ENCODE peak calls at places on chromosome 6, in eight cellular contexts. V is neuronal stem cell, K is Peyer's patch, T is GM12878, G is left ventricle myocardium inferior, M is body of pancreas, N is OCI-LY7, B is SJCRH30. J is an unnamed sample. For H3K4me1, the result is how much of the 10 kb centered on the place peaks cover.

GRCh38 chr6:64777941-64778785 is 928.9 kb downstream of the EYS start:
- DNase-seq in G (no peak), N (no peak), V (no peak), M (no peak), B (no peak), K (no peak), T (no peak), J (no peak)

GRCh38 chr6:139181236-139181635 is 46.4 kb downstream of the HECA start:
- DNase-seq in G (no peak), K (no peak), N (no peak), M (no peak), B (no peak), V (no peak), T (no peak), J (no peak)

GRCh38 chr6:42363906-42364859 is 87.5 kb downstream of the TRERF1 start:
- DNase-seq in V (no peak), M (no peak), N (no peak), T (no peak), G (no peak), K (no peak), B (no peak), J (no peak)

GRCh38 chr6:100880149-100880900 is 804 bp downstream of the ASCC3 start:
- DNase-seq in N (no peak), B (no peak), G (no peak), V (no peak), M (peak), T (no peak), K (no peak), J (no peak)

GRCh38 chr6:113616875-113617274 is 240.3 kb upstream of the MARCKS start:
- DNase-seq in M (no peak), N (no peak), T (no peak), G (no peak), B (no peak), K (no peak), V (no peak), J (no peak)

GRCh38 chr6:158914923-158915322 is 85.1 kb downstream of the RSPH3 start:
- DNase-seq in B (no peak), G (no peak), V (no peak), M (no peak), T (no peak), K (no peak), N (no peak), J (no peak)

GRCh38 chr6:150471276-150471675 is 102.5 kb downstream of the IYD start:
- DNase-seq in M (no peak), G (no peak), V (no peak), B (no peak), N (no peak), T (no peak), K (no peak), J (no peak)

GRCh38 chr6:80425089-80425823 is 318.8 kb downstream of the BCKDHB start:
- DNase-seq in M (no peak), N (no peak), K (no peak), V (no peak), G (no peak), T (no peak), B (peak), J (no peak)

GRCh38 chr6:11950109-11950508 is 62.0 kb upstream of the HIVEP1 start:
- DNase-seq in G (no peak), N (no peak), B (no peak), V (no peak), K (no peak), T (no peak), M (no peak), J (no peak)

GRCh38 chr6:112579601-112580000 is 232.5 kb downstream of the RFPL4B start:
- DNase-seq in K (no peak), N (no peak), V (no peak), M (no peak), B (no peak), G (no peak), T (no peak), J (no peak)

GRCh38 chr6:33995046-33995872 is 150.6 kb downstream of the GRM4 start:
- DNase-seq in V (no peak), N (no peak), B (no peak), K (peak), T (no peak), M (peak), G (no peak), J (no peak)

GRCh38 chr6:45898941-45899682 is 116.5 kb downstream of the CLIC5 start:
- DNase-seq in V (no peak), B (peak), K (no peak), N (no peak), M (no peak), T (no peak), G (no peak), J (no peak)

GRCh38 chr6:160293844-160294243 is 35.2 kb upstream of the SLC22A2 start:
- DNase-seq in M (no peak), B (peak), G (no peak), V (no peak), N (no peak), T (no peak), K (no peak), J (no peak)

GRCh38 chr6:4369616-4370015 is 234.2 kb upstream of the ECI2 start:
- DNase-seq in K (no peak), T (no peak), N (no peak), B (peak), G (no peak), V (no peak), M (no peak), J (no peak)

GRCh38 chr6:45472383-45472782 is 94.6 kb upstream of the SUPT3H start:
- DNase-seq in K (no peak), G (no peak), V (no peak), M (no peak), T (no peak), B (peak), N (no peak), J (no peak)

GRCh38 chr6:35497571-35498406 is 910 bp upstream of the TEAD3 start:
- DNase-seq in K (peak), V (peak), G (peak), B (peak), M (peak), N (peak), T (no peak), J (peak)

GRCh38 chr6:163262080-163262479 is 152.4 kb upstream of the QKI start:
- DNase-seq in V (no peak), T (no peak), M (no peak), B (no peak), K (no peak), G (no peak), N (no peak), J (no peak)
- H3K27ac ChIP-seq in V (no peak), T (no peak), M (no peak), B (no peak), K (no peak), G (peak), N (no peak), J (no peak)

GRCh38 chr6:166245148-166245547 is 63.0 kb downstream of the PRR18 start:
- DNase-seq in V (no peak), B (no peak), N (no peak), G (no peak), T (no peak), M (no peak), K (no peak), J (no peak)

GRCh38 chr6:166240889-166241288 is 67.3 kb downstream of the PRR18 start:
- DNase-seq in V (no peak), N (no peak), G (no peak), T (no peak), M (no peak), B (no peak), K (no peak), J (no peak)

GRCh38 chr6:166241974-166242373 is 66.2 kb downstream of the PRR18 start:
- DNase-seq in V (no peak), M (no peak), G (no peak), K (no peak), T (no peak), N (no peak), B (no peak), J (no peak)

GRCh38 chr6:166242888-166243287 is 65.3 kb downstream of the PRR18 start:
- DNase-seq in M (no peak), B (no peak), G (no peak), T (no peak), V (no peak), K (no peak), N (peak), J (no peak)

DNA sequence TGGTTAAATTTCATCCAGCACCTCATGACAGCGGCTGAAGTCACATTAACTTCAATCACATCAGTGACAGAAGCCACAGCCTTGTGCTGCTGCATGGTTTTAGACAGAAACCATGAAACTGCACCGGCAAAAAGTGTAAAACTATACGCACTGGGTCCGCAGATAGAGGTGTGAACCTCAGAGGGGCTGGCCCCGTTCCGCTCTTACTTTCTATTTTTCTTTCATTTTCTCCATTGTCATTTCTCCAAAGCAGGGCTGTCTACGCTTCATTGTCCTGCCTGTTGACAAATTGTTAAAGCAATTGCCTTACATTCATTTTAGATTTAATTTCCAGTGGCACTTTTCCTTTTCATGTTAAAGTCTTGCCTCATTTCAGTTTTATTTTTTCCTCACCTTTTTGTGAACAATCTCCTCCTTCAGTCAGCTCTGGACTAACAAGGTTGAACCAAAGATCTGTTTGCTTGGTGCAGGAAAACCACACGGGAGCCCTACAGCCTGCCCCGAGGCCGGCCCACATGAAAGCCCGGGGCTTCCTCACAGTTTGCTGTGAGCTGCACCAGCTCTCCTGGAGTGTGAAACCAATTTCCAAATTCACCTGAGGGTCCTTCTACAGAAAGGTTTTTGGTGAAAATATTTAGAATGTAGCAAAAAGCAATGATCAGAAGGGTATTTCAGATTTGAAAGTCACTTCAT is 63.7 kb downstream of the PRR18 start:
- DNase-seq in T (peak), V (no peak), N (no peak), B (no peak), M (no peak), G (no peak), K (no peak), J (no peak)
- H3K4me1 ChIP-seq in T (under half), V (under half), N (under half), B (under half), M (under half), G (under half), K (under half), J (under half)

GRCh38 chr6:129497591-129498555 is 212.1 kb downstream of the ARHGAP18 start:
- DNase-seq in T (no peak), K (no peak), V (no peak), B (no peak), M (no peak), N (no peak), G (no peak), J (no peak)
- H3K27ac ChIP-seq in T (no peak), K (no peak), V (no peak), B (no peak), M (no peak), N (no peak), G (peak), J (no peak)

DNA sequence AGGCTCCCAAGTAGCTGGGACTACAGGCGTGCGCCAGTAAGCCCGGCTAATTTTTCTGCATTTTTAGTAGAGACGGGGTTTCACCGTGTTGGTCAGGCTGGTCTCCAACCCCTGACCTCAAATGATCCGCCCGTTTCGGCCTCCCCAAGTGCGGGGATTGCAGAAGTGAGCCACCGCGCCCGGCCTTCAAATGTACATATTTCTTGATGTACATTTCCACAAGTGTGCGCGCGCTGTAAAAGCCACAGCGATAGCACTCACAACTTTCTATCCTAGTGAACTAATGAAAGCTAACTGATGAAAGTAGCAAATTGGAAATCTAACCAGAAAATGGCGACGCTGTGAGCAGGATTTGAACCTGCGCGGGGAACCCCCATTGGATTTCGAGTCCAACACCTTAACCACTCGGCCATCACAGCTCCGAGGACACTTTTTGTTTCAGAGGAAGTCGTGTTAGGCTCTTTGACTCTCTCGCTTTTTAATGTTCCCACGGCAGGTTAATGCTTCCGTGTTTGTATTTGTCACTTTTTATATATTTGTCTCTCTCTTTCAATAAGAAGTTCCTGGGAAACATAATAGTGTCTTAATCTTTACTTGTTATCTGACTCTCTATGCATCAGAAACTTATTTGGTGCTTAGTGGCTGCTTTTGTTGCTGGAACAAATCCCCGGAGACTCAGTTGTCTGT is 199.4 kb upstream of the ZNF184 start:
- DNase-seq in G (no peak), K (no peak), N (no peak), B (no peak), M (peak), T (no peak), V (peak), J (no peak)
- H3K4me1 ChIP-seq in G (under half), K (under half), N (under half), B (under half), M (under half), T (under half), V (under half), J (under half)

GRCh38 chr6:126913658-126914057 is 204.8 kb upstream of the RSPO3 start:
- DNase-seq in M (no peak), G (no peak), K (no peak), B (no peak), N (no peak), T (no peak), V (no peak), J (no peak)

GRCh38 chr6:126919947-126920346 is 198.5 kb upstream of the RSPO3 start:
- DNase-seq in G (no peak), M (no peak), N (no peak), K (no peak), T (no peak), B (no peak), V (no peak), J (no peak)

GRCh38 chr6:126909493-126909892 is 209.0 kb upstream of the RSPO3 start:
- DNase-seq in N (no peak), G (no peak), M (no peak), V (no peak), K (no peak), T (no peak), B (no peak), J (no peak)

GRCh38 chr6:126914172-126914571 is 204.3 kb upstream of the RSPO3 start:
- DNase-seq in K (no peak), N (no peak), B (no peak), M (no peak), V (no peak), T (no peak), G (no peak), J (no peak)
- H3K27ac ChIP-seq in K (no peak), N (no peak), B (no peak), M (no peak), V (no peak), T (no peak), G (no peak), J (no peak)

J was measured in CD8-positive, alpha-beta memory T cell.